ENCODE peak calls at places on chromosomes 11 and 22, in eight cellular contexts. B, C, V, M, T, Z, E and Q are unnamed samples.

GRCh38 chr11:96038046-96038445 is 114.1 kb upstream of the MTMR2 start:
- DNase-seq in B (no peak), C (no peak), V (no peak), M (no peak), T (peak; percentile 34), Z (no peak), E (no peak), Q (no peak)

GRCh38 chr22:20520093-20520511 is 12.7 kb downstream of the MED15 start:
- DNase-seq in B (peak; percentile 97), C (no peak), V (no peak), M (no peak), T (peak; percentile 71), Z (peak; percentile 58), E (no peak), Q (no peak)

GRCh38 chr22:31179345-31179744 is 19.4 kb downstream of the RNF185 start:
- DNase-seq in B (peak; percentile 10), C (no peak), V (peak; percentile 63), M (no peak), T (peak; percentile 26), Z (no peak), E (no peak), Q (peak; percentile 31)

GRCh38 chr11:114166897-114167323 is 107.4 kb downstream of the ZBTB16 start:
- DNase-seq in B (peak; percentile 60), C (peak; percentile 87), V (peak; percentile 77), M (no peak), T (peak; percentile 95), Z (no peak), E (no peak), Q (peak; percentile 64)

GRCh38 chr11:114586797-114587196 is 8.8 kb downstream of the NXPE4 start:
- DNase-seq in B (peak; percentile 28), C (no peak), V (no peak), M (no peak), T (peak; percentile 9), Z (no peak), E (no peak), Q (no peak)

GRCh38 chr11:134675983-134676382 is 263.9 kb upstream of the B3GAT1 start:
- DNase-seq in B (no peak), C (no peak), V (no peak), M (no peak), T (no peak), Z (no peak), E (no peak), Q (no peak)

GRCh38 chr11:85922367-85922766 is 67.2 kb downstream of the CCDC83 start:
- DNase-seq in B (no peak), C (peak; percentile 31), V (no peak), M (no peak), T (no peak), Z (no peak), E (no peak), Q (no peak)

GRCh38 chr11:32034149-32034548 is 56.7 kb upstream of the RCN1 start:
- DNase-seq in B (peak; percentile 92), C (no peak), V (no peak), M (no peak), T (peak; percentile 96), Z (no peak), E (no peak), Q (peak; percentile 89)

GRCh38 chr11:88575876-88576275 is 238.3 kb upstream of the CTSC start:
- DNase-seq in B (no peak), C (no peak), V (no peak), M (no peak), T (no peak), Z (no peak), E (no peak), Q (no peak)

GRCh38 chr22:17436382-17436951 is 67.2 kb downstream of the CECR2 start:
- DNase-seq in B (no peak), C (peak; percentile 83), V (no peak), M (no peak), T (peak; percentile 48), Z (no peak), E (no peak), Q (no peak)

GRCh38 chr11:96098511-96099241 is 174.8 kb upstream of the MTMR2 start:
- DNase-seq in B (peak; percentile 32), C (no peak), V (no peak), M (no peak), T (peak; percentile 60), Z (no peak), E (no peak), Q (no peak)

GRCh38 chr11:134955281-134955680 is 543.2 kb upstream of the B3GAT1 start:
- DNase-seq in B (no peak), C (no peak), V (no peak), M (no peak), T (no peak), Z (no peak), E (no peak), Q (no peak)

GRCh38 chr22:24305260-24305692 is 34.6 kb downstream of the SPECC1L start:
- DNase-seq in B (no peak), C (no peak), V (no peak), M (no peak), T (peak; percentile 81), Z (no peak), E (no peak), Q (no peak)

GRCh38 chr11:67311051-67311555 is 7.8 kb downstream of the SSH3 start:
- DNase-seq in B (no peak), C (no peak), V (no peak), M (no peak), T (no peak), Z (no peak), E (no peak), Q (no peak)

GRCh38 chr11:84894666-84895065 is 732.5 kb downstream of the DLG2 start:
- DNase-seq in B (no peak), C (no peak), V (no peak), M (no peak), T (no peak), Z (no peak), E (no peak), Q (no peak)

GRCh38 chr11:44626645-44627044 is 61.2 kb downstream of the CD82 start:
- DNase-seq in B (no peak), C (no peak), V (no peak), M (no peak), T (no peak), Z (no peak), E (no peak), Q (peak; percentile 3)

GRCh38 chr22:32353292-32353691 is 4.4 kb upstream of the RFPL3 start:
- DNase-seq in B (no peak), C (no peak), V (no peak), M (peak; percentile 67), T (no peak), Z (no peak), E (no peak), Q (no peak)

GRCh38 chr11:45879803-45880685 is 5.4 kb upstream of the MAPK8IP1 start:
- DNase-seq in B (peak; percentile 90), C (no peak), V (peak; percentile 76), M (no peak), T (peak; percentile 15), Z (no peak), E (no peak), Q (no peak)

GRCh38 chr11:118522571-118523072 is 4.7 kb upstream of the TTC36 start:
- DNase-seq in B (peak; percentile 38), C (no peak), V (no peak), M (peak; percentile 71), T (peak; percentile 54), Z (no peak), E (no peak), Q (peak; percentile 38)

GRCh38 chr11:3022300-3022967 is 30.3 kb upstream of the NAP1L4 start:
- DNase-seq in B (peak; percentile 64), C (no peak), V (no peak), M (no peak), T (peak; percentile 91), Z (peak; percentile 6), E (no peak), Q (no peak)

GRCh38 chr11:79076526-79077115 is 364.2 kb downstream of the TENM4 start:
- DNase-seq in B (peak; percentile 29), C (peak; percentile 11), V (no peak), M (peak; percentile 74), T (peak; percentile 64), Z (peak; percentile 9), E (no peak), Q (no peak)

GRCh38 chr11:128660957-128661356 is 32.9 kb upstream of the FLI1 start:
- DNase-seq in B (no peak), C (no peak), V (no peak), M (no peak), T (no peak), Z (no peak), E (no peak), Q (no peak)

GRCh38 chr11:94457118-94458029 is 36.3 kb downstream of the MRE11 start:
- DNase-seq in B (peak; percentile 6), C (no peak), V (no peak), M (no peak), T (peak; percentile 24), Z (no peak), E (no peak), Q (no peak)

GRCh38 chr11:120215634-120216033 is 4.8 kb downstream of the OAF start:
- DNase-seq in B (peak; percentile 42), C (no peak), V (no peak), M (no peak), T (peak; percentile 57), Z (no peak), E (no peak), Q (no peak)

GRCh38 chr22:20463324-20464095 is 25.9 kb upstream of the SCARF2 start:
- DNase-seq in B (no peak), C (peak; percentile 51), V (no peak), M (no peak), T (no peak), Z (peak; percentile 21), E (peak; percentile 39), Q (no peak)

GRCh38 chr11:97638825-97639224 is 1249.0 kb downstream of the JRKL start:
- DNase-seq in B (no peak), C (no peak), V (no peak), M (no peak), T (no peak), Z (no peak), E (no peak), Q (no peak)

GRCh38 chr11:66317322-66317765 is 500 bp upstream of the CD248 start:
- DNase-seq in B (no peak), C (no peak), V (no peak), M (peak; percentile 73), T (peak; percentile 66), Z (peak; percentile 75), E (no peak), Q (no peak)

GRCh38 chr11:58926695-58927094 is 12.6 kb upstream of the GLYATL1 start:
- DNase-seq in B (no peak), C (no peak), V (no peak), M (no peak), T (peak; percentile 61), Z (no peak), E (no peak), Q (peak; percentile 34)

GRCh38 chr11:130874396-130874795 is 41.9 kb downstream of the SNX19 start:
- DNase-seq in B (no peak), C (no peak), V (no peak), M (no peak), T (peak; percentile 70), Z (no peak), E (no peak), Q (no peak)

GRCh38 chr22:37862570-37863325 is 13.5 kb downstream of the EIF3L start:
- DNase-seq in B (no peak), C (no peak), V (no peak), M (no peak), T (no peak), Z (no peak), E (no peak), Q (no peak)

GRCh38 chr11:72700026-72700610 is 25.9 kb upstream of the PDE2A start:
- DNase-seq in B (peak; percentile 64), C (no peak), V (no peak), M (no peak), T (peak; percentile 56), Z (no peak), E (no peak), Q (peak; percentile 24)

GRCh38 chr11:11179239-11179638 is 173.8 kb downstream of the CSNK2A3 start:
- DNase-seq in B (peak; percentile 77), C (no peak), V (peak; percentile 78), M (no peak), T (peak; percentile 56), Z (no peak), E (no peak), Q (peak; percentile 73)

GRCh38 chr11:33160147-33160546 is 1.1 kb downstream of the CSTF3 start:
- DNase-seq in B (peak; percentile 39), C (peak; percentile 22), V (peak; percentile 25), M (no peak), T (peak; percentile 65), Z (no peak), E (no peak), Q (peak; percentile 50)

GRCh38 chr11:21909145-21909544 is 283.7 kb upstream of the ANO5 start:
- DNase-seq in B (peak; percentile 8), C (no peak), V (no peak), M (no peak), T (no peak), Z (no peak), E (no peak), Q (peak; percentile 49)